ENCODE peak calls at places on chromosome 9, in four cellular contexts. K, Q, N and I are unnamed samples.

GRCh38 chr9:92759990-92760893 is 4.4 kb downstream of the BICD2 start:
- DNase-seq in K (no peak), Q (peak; percentile 84), N (peak; percentile 70), I (no peak)

GRCh38 chr9:137429974-137430722 is 7.0 kb downstream of the NOXA1 start:
- DNase-seq in K (no peak), Q (peak; percentile 11), N (no peak), I (no peak)

GRCh38 chr9:78127271-78128225 is 95.9 kb upstream of the GNAQ start:
- DNase-seq in K (no peak), Q (no peak), N (no peak), I (no peak)

GRCh38 chr9:8736805-8737204 is 937.2 kb upstream of the DMAC1 start:
- DNase-seq in K (peak; percentile 77), Q (no peak), N (no peak), I (no peak)

GRCh38 chr9:104794070-104794469 is 30.1 kb downstream of the NIPSNAP3B start:
- DNase-seq in K (no peak), Q (no peak), N (no peak), I (no peak)

GRCh38 chr9:22913026-22913425 is 466.4 kb downstream of the DMRTA1 start:
- DNase-seq in K (no peak), Q (no peak), N (no peak), I (no peak)

GRCh38 chr9:132538071-132538470 is 44.3 kb upstream of the BARHL1 start:
- DNase-seq in K (no peak), Q (no peak), N (no peak), I (no peak)

GRCh38 chr9:17018540-17019196 is 116.2 kb upstream of the CNTLN start:
- DNase-seq in K (no peak), Q (no peak), N (no peak), I (no peak)

GRCh38 chr9:33466565-33467495 is 6.9 kb downstream of the NOL6 start:
- DNase-seq in K (peak; percentile 56), Q (peak; percentile 60), N (peak; percentile 67), I (peak; percentile 81)

GRCh38 chr9:16870606-16871357 is at the start of gene BNC2:
- DNase-seq in K (peak; percentile 73), Q (peak; percentile 52), N (peak; percentile 62), I (peak; percentile 80)

GRCh38 chr9:95366731-95367325 is 49.3 kb upstream of the FANCC start:
- DNase-seq in K (no peak), Q (no peak), N (no peak), I (no peak)

GRCh38 chr9:110443878-110444245 is 106.2 kb upstream of the TXNDC8 start:
- DNase-seq in K (no peak), Q (no peak), N (no peak), I (no peak)

GRCh38 chr9:123368023-123368422 is 12.0 kb downstream of the CRB2 start:
- DNase-seq in K (no peak), Q (no peak), N (no peak), I (no peak)

GRCh38 chr9:135130266-135130976 is 43.0 kb downstream of the OLFM1 start:
- DNase-seq in K (no peak), Q (no peak), N (no peak), I (no peak)

GRCh38 chr9:121576281-121577075 is 75.0 kb upstream of the DAB2IP start:
- DNase-seq in K (no peak), Q (no peak), N (no peak), I (no peak)

GRCh38 chr9:68447611-68448010 is 91.2 kb downstream of the PGM5 start:
- DNase-seq in K (no peak), Q (no peak), N (no peak), I (no peak)

GRCh38 chr9:36840895-36841536 is 193.1 kb downstream of the PAX5 start:
- DNase-seq in K (no peak), Q (no peak), N (no peak), I (no peak)

GRCh38 chr9:72410214-72410613 is 45.2 kb upstream of the ZFAND5 start:
- DNase-seq in K (no peak), Q (no peak), N (no peak), I (no peak)

GRCh38 chr9:104858271-104858670 is 69.7 kb downstream of the ABCA1 start:
- DNase-seq in K (no peak), Q (no peak), N (no peak), I (no peak)

GRCh38 chr9:129724456-129725190 is 28.2 kb downstream of the PTGES start:
- DNase-seq in K (no peak), Q (peak; percentile 45), N (no peak), I (no peak)

GRCh38 chr9:114893221-114893620 is 37.2 kb downstream of the TNFSF8 start:
- DNase-seq in K (no peak), Q (no peak), N (no peak), I (no peak)

GRCh38 chr9:93049491-93049890 is 9.0 kb upstream of the SUSD3 start:
- DNase-seq in K (no peak), Q (no peak), N (no peak), I (no peak)

GRCh38 chr9:92714016-92714415 is 44.1 kb upstream of the IPPK start:
- DNase-seq in K (no peak), Q (no peak), N (no peak), I (no peak)

GRCh38 chr9:91163441-91163772 is 198.3 kb downstream of the AUH start:
- DNase-seq in K (no peak), Q (no peak), N (no peak), I (no peak)

GRCh38 chr9:68690088-68690487 is 15.0 kb upstream of the PIP5K1B start:
- DNase-seq in K (peak; percentile 42), Q (no peak), N (no peak), I (no peak)

GRCh38 chr9:126775926-126776325 is 28.9 kb upstream of the ZBTB43 start:
- DNase-seq in K (no peak), Q (no peak), N (no peak), I (peak; percentile 2)

GRCh38 chr9:136567651-136568287 is 21.9 kb upstream of the NOTCH1 start:
- DNase-seq in K (peak; percentile 61), Q (peak; percentile 70), N (peak; percentile 86), I (peak; percentile 85)

GRCh38 chr9:90180374-90180773 is 462.2 kb downstream of the DIRAS2 start:
- DNase-seq in K (no peak), Q (no peak), N (no peak), I (no peak)

GRCh38 chr9:110828148-110828730 is 159.6 kb downstream of the MUSK start:
- DNase-seq in K (no peak), Q (peak; percentile 23), N (peak; percentile 47), I (no peak)

GRCh38 chr9:24545285-24545684 is 412 bp downstream of the IZUMO3 start:
- DNase-seq in K (no peak), Q (no peak), N (no peak), I (no peak)

GRCh38 chr9:108081112-108081511 is 591.5 kb upstream of the KLF4 start:
- DNase-seq in K (no peak), Q (no peak), N (no peak), I (no peak)

GRCh38 chr9:109627042-109627441 is 128.9 kb upstream of the PTPN3 start:
- DNase-seq in K (no peak), Q (no peak), N (no peak), I (no peak)